ENCODE peak calls at places on chromosomes 13 and 19, in seven cellular contexts. W is IMR-90, M is neuronal stem cell, Q is mesendoderm, Z is trophoblast cell, F is H1, S is mesenchymal stem cell. T is an unnamed sample.

GRCh38 chr13:46172531-46172991 is 9.4 kb downstream of the LCP1 start:
- DNase-seq in S (no peak), Z (peak; percentile 41), Q (peak; percentile 26), W (no peak), F (no peak), M (no peak), T (no peak)

GRCh38 chr19:1410136-1410786 is 2.9 kb downstream of the DAZAP1 start:
- DNase-seq in S (peak; percentile 30), M (no peak), F (no peak), Q (no peak), W (peak; percentile 63), Z (no peak), T (no peak)

GRCh38 chr13:30376426-30377311 is 45.6 kb upstream of the UBE2L5 start:
- DNase-seq in F (no peak), W (no peak), Z (no peak), S (no peak), Q (no peak), M (no peak), T (no peak)

GRCh38 chr13:84400711-84401110 is 518.4 kb upstream of the SLITRK1 start:
- DNase-seq in Q (no peak), Z (no peak), F (no peak), M (no peak), S (peak; percentile 18), W (peak; percentile 82), T (no peak)

GRCh38 chr19:2101417-2102335 is 5.0 kb downstream of the IZUMO4 start:
- DNase-seq in Z (no peak), W (no peak), F (no peak), Q (no peak), M (no peak), S (no peak), T (no peak)

GRCh38 chr13:102400619-102401125 is 1.2 kb downstream of the FGF14 start:
- DNase-seq in Z (no peak), S (peak; percentile 12), W (no peak), Q (peak; percentile 37), F (no peak), M (no peak), T (peak; percentile 37)

GRCh38 chr13:60448907-60449510 is 52.0 kb downstream of the TDRD3 start:
- DNase-seq in W (peak; percentile 68), M (peak; percentile 27), Z (no peak), F (no peak), S (peak; percentile 50), Q (peak; percentile 55), T (no peak)

GRCh38 chr13:66618702-66619101 is 611.4 kb downstream of the PCDH9 start:
- DNase-seq in S (peak; percentile 60), F (no peak), M (no peak), W (peak; percentile 63), Z (no peak), Q (peak; percentile 45), T (no peak)

GRCh38 chr19:48624067-48624594 is 4.8 kb downstream of the SPHK2 start:
- DNase-seq in S (peak; percentile 98), W (peak; percentile 97), M (peak; percentile 97), F (peak; percentile 91), Q (peak; percentile 99), Z (peak; percentile 96), T (peak; percentile 99)

GRCh38 chr13:80361298-80361697 is 20.4 kb upstream of the SPRY2 start:
- DNase-seq in M (no peak), Q (no peak), F (no peak), W (no peak), Z (no peak), S (no peak), T (no peak)

GRCh38 chr19:48975947-48976847 is 11.1 kb downstream of the FTL start:
- DNase-seq in M (no peak), Q (peak; percentile 75), W (no peak), F (no peak), Z (no peak), S (peak; percentile 50), T (no peak)

GRCh38 chr19:40640744-40641143 is 39.6 kb downstream of the LTBP4 start:
- DNase-seq in M (no peak), Z (no peak), F (no peak), W (peak; percentile 45), S (peak; percentile 42), Q (no peak), T (no peak)

GRCh38 chr19:10430505-10431253 is 10.3 kb downstream of the PDE4A start:
- DNase-seq in F (no peak), Z (no peak), W (peak; percentile 37), M (no peak), S (peak; percentile 53), Q (no peak), T (no peak)

GRCh38 chr19:7925171-7925837 is 631 bp downstream of the CTXN1 start:
- DNase-seq in W (peak; percentile 73), M (peak; percentile 94), Q (peak; percentile 91), S (peak; percentile 75), F (peak; percentile 79), Z (peak; percentile 35), T (peak; percentile 94)

GRCh38 chr19:3365447-3366103 is 808 bp upstream of the NFIC start:
- DNase-seq in W (peak; percentile 66), F (no peak), Q (peak; percentile 24), S (peak; percentile 77), M (no peak), Z (peak; percentile 94), T (peak; percentile 27)

GRCh38 chr13:30997697-30998547 is 65.5 kb downstream of the TEX26 start:
- DNase-seq in Z (no peak), Q (no peak), M (no peak), W (no peak), F (no peak), S (no peak), T (no peak)

GRCh38 chr19:8304841-8305621 is 3.1 kb downstream of the CD320 start:
- DNase-seq in Q (peak; percentile 82), S (no peak), Z (peak; percentile 63), W (no peak), M (peak; percentile 21), F (no peak), T (peak; percentile 93)

GRCh38 chr13:98267080-98267912 is 90.2 kb upstream of the RNF113B start:
- DNase-seq in S (peak; percentile 74), M (no peak), Q (no peak), Z (peak; percentile 35), W (peak; percentile 79), F (no peak), T (no peak)

GRCh38 chr13:32246468-32246867 is 68.7 kb downstream of the ZAR1L start:
- DNase-seq in S (peak; percentile 78), Z (peak; percentile 54), W (peak; percentile 76), M (peak; percentile 60), F (peak; percentile 56), Q (peak; percentile 95), T (peak; percentile 84)

GRCh38 chr13:60583911-60584753 is 187.1 kb downstream of the TDRD3 start:
- DNase-seq in F (peak; percentile 84), Z (no peak), W (peak; percentile 73), M (no peak), S (peak; percentile 39), Q (peak; percentile 83), T (peak; percentile 93)

DNA sequence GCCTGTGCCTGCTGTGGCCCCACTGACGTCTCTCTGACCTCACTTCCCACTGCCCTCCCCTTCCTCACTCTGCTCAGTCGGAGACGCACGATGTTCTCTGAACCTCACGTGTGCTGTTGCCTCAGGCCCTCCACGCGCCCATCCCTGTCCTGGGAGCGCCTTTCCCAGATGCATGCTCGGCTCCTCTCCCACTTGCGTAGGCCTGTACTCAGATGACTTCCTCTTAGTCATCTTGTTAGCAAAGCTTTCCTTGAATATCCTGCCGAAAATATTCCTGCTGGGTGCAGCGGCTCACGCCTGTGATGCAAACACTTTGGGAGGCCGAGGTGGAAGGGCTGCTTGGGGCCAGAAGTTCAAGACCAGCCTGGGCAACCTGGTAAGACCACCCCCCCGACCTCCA is 9.3 kb upstream of the SYT5 start:
- DNase-seq in Q (no peak), F (peak; percentile 29), Z (no peak), M (no peak), W (peak; percentile 95), S (peak; percentile 92), T (peak; percentile 41)
- H3K4me2 ChIP-seq in Q (no peak overlapping the region), F (no peak overlapping the region), Z (no peak overlapping the region), M (no peak overlapping the region), W (no peak overlapping the region), S (no peak overlapping the region), T (no peak overlapping the region)

GRCh38 chr19:17688853-17689595 is 870 bp upstream of the UNC13A start:
- DNase-seq in Q (no peak), Z (no peak), M (no peak), S (no peak), F (no peak), W (no peak), T (peak; percentile 76)
- H3K23ac ChIP-seq in Q (no peak overlapping the region), Z (no peak overlapping the region), M (no peak overlapping the region), S (no peak overlapping the region), F (no peak overlapping the region), W (no peak overlapping the region), T (no peak overlapping the region)

GRCh38 chr13:34044660-34045080 is 226.7 kb downstream of the RFC3 start:
- DNase-seq in Z (peak; percentile 47), F (no peak), S (peak; percentile 61), Q (no peak), W (peak; percentile 33), M (no peak), T (no peak)

GRCh38 chr13:34044041-34044440 is 226.1 kb downstream of the RFC3 start:
- DNase-seq in W (no peak), Z (peak; percentile 92), F (no peak), Q (peak; percentile 69), M (no peak), S (no peak), T (no peak)

GRCh38 chr13:34046457-34046856 is 228.5 kb downstream of the RFC3 start:
- DNase-seq in W (no peak), S (no peak), Q (no peak), M (no peak), Z (no peak), F (no peak), T (no peak)

DNA sequence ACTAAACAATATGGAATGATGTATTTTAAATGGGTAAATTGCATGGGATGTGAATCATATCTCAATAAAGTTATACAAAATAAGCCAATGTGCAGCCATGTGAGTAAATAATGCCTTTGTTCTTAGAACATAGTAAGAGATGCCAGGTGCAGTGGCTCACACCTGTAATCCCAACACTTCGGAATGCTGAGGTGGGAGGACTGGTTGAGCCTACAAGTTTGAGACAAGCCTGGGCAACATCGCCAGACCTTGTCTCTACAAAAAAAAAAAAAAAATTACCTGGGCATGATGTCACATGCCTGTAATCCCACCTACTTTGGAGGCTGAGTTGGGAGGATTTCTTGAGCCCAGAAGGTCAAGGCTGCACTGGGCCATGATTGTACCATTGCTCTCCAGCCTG is 230.7 kb downstream of the RFC3 start:
- DNase-seq in M (no peak), F (no peak), W (no peak), Z (peak; percentile 90), Q (no peak), S (no peak), T (no peak)
- H4K8ac ChIP-seq in M (no peak overlapping the region), F (no peak overlapping the region), W (no peak overlapping the region), Z (no peak overlapping the region), Q (no peak overlapping the region), S (no peak overlapping the region), T (no peak overlapping the region)

GRCh38 chr13:27079421-27079958 is 92.1 kb downstream of the USP12 start:
- DNase-seq in S (peak; percentile 89), M (no peak), W (peak; percentile 67), Z (peak; percentile 84), F (peak; percentile 17), Q (peak; percentile 86), T (peak; percentile 60)

GRCh38 chr13:27083183-27083582 is 88.4 kb downstream of the USP12 start:
- DNase-seq in W (no peak), M (no peak), S (no peak), F (no peak), Z (no peak), Q (no peak), T (no peak)

GRCh38 chr13:27081893-27082292 is 89.7 kb downstream of the USP12 start:
- DNase-seq in Q (no peak), M (no peak), Z (no peak), W (no peak), F (no peak), S (no peak), T (no peak)

GRCh38 chr13:27082325-27082724 is 89.3 kb downstream of the USP12 start:
- DNase-seq in W (no peak), F (no peak), Q (no peak), Z (no peak), S (no peak), M (no peak), T (no peak)

GRCh38 chr13:27080018-27080948 is 91.3 kb downstream of the USP12 start:
- DNase-seq in Q (no peak), F (no peak), S (peak; percentile 16), W (no peak), M (no peak), Z (peak; percentile 3), T (no peak)
- H3K4me2 ChIP-seq in Q (no peak overlapping the region), F (no peak overlapping the region), S (no peak overlapping the region), W (no peak overlapping the region), M (no peak overlapping the region), Z (peak overlapping the region; percentile 9), T (no peak overlapping the region)

T was measured in H9.